ENCODE peak calls at places on chromosomes 12 and 14, in four cellular contexts. S is BE2C; U is Calu3; A is CD4-positive, alpha-beta T cell. J is an unnamed sample.
A peak's percentile ranks its signal among the peaks of the same experiment; 100 is the strongest.

GRCh38 chr12:46217686-46218508 is 50.9 kb downstream of the SLC38A1 start:
- DNase-seq in U (no peak), S (no peak), A (no peak), J (no peak)

GRCh38 chr12:115101518-115101917 is 417.5 kb upstream of the TBX3 start:
- DNase-seq in A (no peak), S (no peak), U (no peak), J (no peak)

GRCh38 chr12:307406-307805 is 44.8 kb upstream of the SLC6A13 start:
- DNase-seq in U (no peak), A (no peak), S (no peak), J (no peak)

GRCh38 chr12:104576980-104577925 is 120.5 kb downstream of the CHST11 start:
- DNase-seq in U (no peak), S (no peak), A (no peak), J (no peak)

GRCh38 chr14:24051789-24052655 is at the start of gene CARMIL3:
- DNase-seq in A (peak; percentile 31), S (peak; percentile 83), U (peak; percentile 61), J (peak; percentile 55)

GRCh38 chr14:64400829-64401459 is 12.8 kb downstream of the MTHFD1 start:
- DNase-seq in S (no peak), A (no peak), U (no peak), J (no peak)

GRCh38 chr12:93960521-93960920 is 187.9 kb upstream of the PLXNC1 start:
- DNase-seq in U (no peak), S (no peak), A (no peak), J (no peak)

GRCh38 chr12:42756841-42757661 is 167.5 kb upstream of the PRICKLE1 start:
- DNase-seq in A (no peak), U (peak; percentile 77), S (no peak), J (no peak)

GRCh38 chr14:89025581-89026236 is 201.3 kb downstream of the TTC8 start:
- DNase-seq in S (no peak), U (no peak), A (no peak), J (no peak)

GRCh38 chr12:104305349-104305748 is 1.8 kb downstream of the EID3 start:
- DNase-seq in S (no peak), A (no peak), U (no peak), J (no peak)

GRCh38 chr12:104702565-104703139 is 245.9 kb downstream of the CHST11 start:
- DNase-seq in S (no peak), A (no peak), U (no peak), J (no peak)

GRCh38 chr12:32483499-32483898 is 84.1 kb downstream of the FGD4 start:
- DNase-seq in U (no peak), S (no peak), A (no peak), J (no peak)

GRCh38 chr14:61812347-61813100 is 50.3 kb downstream of the SNAPC1 start:
- DNase-seq in S (peak; percentile 37), U (peak; percentile 22), A (no peak), J (peak; percentile 31)

GRCh38 chr12:117334098-117334497 is 27.3 kb downstream of the NOS1 start:
- DNase-seq in U (no peak), A (no peak), S (no peak), J (no peak)

GRCh38 chr12:101891462-101891971 is 14.1 kb downstream of the DRAM1 start:
- DNase-seq in U (peak; percentile 24), A (no peak), S (no peak), J (no peak)

GRCh38 chr12:29732211-29732992 is 51.3 kb downstream of the TMTC1 start:
- DNase-seq in S (peak; percentile 61), U (no peak), A (no peak), J (no peak)

GRCh38 chr14:93936245-93936644 is 9.1 kb downstream of the FAM181A start:
- DNase-seq in U (peak; percentile 43), A (no peak), S (peak; percentile 43), J (peak; percentile 31)

GRCh38 chr12:56188786-56189335 is 422 bp downstream of the SMARCC2 start:
- DNase-seq in A (no peak), S (peak; percentile 51), U (no peak), J (no peak)

GRCh38 chr12:131908716-131909595 is 14.5 kb downstream of the ULK1 start:
- DNase-seq in U (no peak), A (no peak), S (peak; percentile 8), J (no peak)

GRCh38 chr14:69633238-69633637 is 21.8 kb downstream of the SUSD6 start:
- DNase-seq in S (no peak), U (no peak), A (no peak), J (no peak)

GRCh38 chr12:81542621-81543020 is 216.5 kb downstream of the PPFIA2 start:
- DNase-seq in S (no peak), A (no peak), U (no peak), J (no peak)

GRCh38 chr14:64465856-64466554 is 706 bp downstream of the AKAP5 start:
- DNase-seq in U (peak; percentile 9), A (no peak), S (peak; percentile 49), J (peak; percentile 22)

DNA sequence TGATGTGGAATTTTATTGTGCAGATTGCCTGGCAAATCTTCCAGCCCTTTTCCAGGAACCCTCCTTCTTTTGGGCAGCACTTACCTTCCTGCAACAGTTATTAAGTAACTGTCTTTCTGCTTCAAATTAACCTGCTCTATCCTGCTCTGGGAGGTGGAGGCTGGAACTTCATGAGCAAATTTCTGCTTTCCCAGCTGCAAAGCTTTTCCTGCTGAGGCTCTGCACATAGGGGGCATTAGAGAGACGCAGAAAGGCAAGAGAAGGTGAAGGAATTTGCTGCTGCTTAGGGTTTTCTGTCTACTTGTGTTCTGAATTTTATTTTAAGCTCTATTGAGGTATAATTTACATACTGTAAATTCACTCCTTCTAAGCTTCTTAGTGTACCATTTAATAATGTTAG is 259.2 kb downstream of the PCNX1 start:
- DNase-seq in A (no peak), U (no peak), S (peak; percentile 58), J (no peak)
- TF ChIP-seq CTCF in A (no peak), U (no peak), S (peak; percentile 92), J (peak; percentile 50)

DNA sequence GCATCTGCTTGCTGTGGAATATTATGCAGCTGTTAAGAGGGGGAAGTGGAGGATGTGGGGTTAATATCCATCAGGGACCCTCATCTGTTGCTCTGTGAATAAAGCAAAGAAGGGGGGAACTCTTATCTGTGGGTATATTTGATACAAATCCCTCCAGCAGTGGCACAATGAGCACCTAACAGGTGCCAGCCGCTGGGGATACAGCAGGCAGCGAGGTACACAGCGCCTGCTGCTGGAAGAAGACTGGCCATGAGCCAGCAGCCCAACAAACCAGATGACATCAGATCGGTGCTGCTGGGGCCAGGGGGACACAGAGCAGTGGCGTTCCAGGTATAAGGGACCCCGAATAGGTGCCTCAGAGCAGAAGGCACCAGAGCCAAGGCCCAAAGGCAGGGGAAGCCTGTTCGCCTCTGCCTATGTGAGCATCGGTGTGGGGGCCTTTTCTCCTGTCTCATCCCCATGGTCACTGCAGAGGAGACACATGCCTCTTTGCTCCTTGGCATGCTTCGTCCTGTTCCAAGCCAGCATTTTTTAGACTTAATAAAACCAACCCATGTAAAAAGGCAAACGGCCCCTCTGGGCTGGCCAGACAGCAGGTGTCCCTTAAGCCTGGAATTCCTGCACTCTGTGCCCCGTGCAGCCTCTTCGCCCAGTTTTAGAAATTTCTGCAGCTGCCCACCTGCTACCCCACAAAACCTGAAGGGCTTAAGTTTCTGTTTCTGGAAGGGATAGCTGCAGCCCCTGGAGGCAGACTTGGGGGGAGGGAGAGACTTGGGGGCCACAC is 1.6 kb upstream of the CKB start:
- DNase-seq in S (no peak), A (no peak), U (no peak), J (no peak)
- TF ChIP-seq CTCF in S (no peak), A (no peak), U (no peak), J (no peak)

GRCh38 chr12:70719672-70720420 is 82.6 kb upstream of the PTPRB start:
- DNase-seq in S (peak; percentile 67), A (no peak), U (peak; percentile 41), J (peak; percentile 65)
- TF ChIP-seq CTCF in S (peak; percentile 98), A (peak; percentile 70), U (peak; percentile 88), J (peak; percentile 97)

DNA sequence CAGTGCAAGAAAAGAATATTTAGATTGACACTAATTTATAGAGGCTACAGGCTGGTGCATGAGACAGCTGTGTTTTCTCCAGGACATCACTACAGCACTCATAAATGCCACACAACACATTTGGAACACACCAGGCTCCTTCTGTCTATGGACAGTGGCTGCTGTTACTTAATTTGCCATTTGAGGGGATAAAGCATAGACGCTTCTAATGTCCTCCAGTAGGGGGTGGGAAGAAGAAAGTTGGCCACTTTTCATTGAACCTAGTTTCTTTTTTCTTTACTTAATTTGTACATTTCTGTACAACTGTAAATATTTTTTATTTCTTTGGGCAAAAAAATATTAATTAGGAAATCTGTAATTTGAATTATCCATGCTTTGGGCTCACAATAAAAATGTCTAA is 12.4 kb upstream of the RTN1 start:
- DNase-seq in S (no peak), A (no peak), U (no peak), J (no peak)
- TF ChIP-seq CTCF in S (peak; percentile 47), A (no peak), U (peak; percentile 43), J (peak; percentile 65)

DNA sequence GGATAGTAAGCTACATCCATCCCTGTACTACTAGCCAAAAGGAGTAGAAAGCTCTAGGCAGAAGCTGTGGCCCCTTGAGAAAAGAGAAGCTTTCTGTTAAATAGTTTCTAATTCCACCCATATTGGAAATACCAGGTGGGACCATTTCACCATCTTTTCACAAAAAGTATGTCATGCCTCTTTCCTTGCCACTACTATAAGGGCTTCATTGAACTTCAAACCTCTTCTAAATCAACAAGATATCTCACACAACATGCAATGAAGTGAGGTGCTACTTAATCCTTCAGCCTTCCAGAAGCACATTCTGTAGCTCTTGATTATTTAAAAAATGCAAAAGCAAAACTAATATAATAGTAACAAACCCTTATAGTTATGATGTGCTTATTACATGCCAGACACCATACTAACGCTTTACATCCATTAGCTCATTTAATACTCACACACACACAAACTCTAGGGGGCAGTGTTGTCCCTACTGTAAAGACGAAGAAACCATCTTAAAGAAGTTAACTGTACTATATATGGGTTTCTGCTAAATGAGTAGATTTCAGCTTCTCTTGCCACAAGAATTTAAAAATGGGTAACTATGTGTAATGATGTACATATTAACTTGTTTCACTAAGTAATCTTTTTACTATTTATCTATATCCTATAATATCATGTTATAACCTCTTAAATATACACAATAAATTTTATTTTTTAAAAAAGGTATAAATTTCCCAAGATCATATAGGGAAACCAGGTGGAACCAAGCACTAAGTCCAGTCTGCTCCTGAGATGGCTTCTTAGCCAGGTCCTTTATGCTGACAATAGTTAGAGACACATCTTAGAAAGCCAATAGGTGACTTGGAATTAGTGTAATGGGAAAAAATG is 124.4 kb downstream of the RPS29 start:
- DNase-seq in S (peak; percentile 71), A (peak; percentile 6), U (peak; percentile 66), J (peak; percentile 37)
- TF ChIP-seq CTCF in S (peak; percentile 78), A (peak; percentile 73), U (peak; percentile 40), J (peak; percentile 82)

GRCh38 chr14:100246809-100247428 is 8.0 kb downstream of the YY1 start:
- DNase-seq in U (peak; percentile 52), A (no peak), S (peak; percentile 27), J (no peak)
- TF ChIP-seq CTCF in U (no peak), A (peak; percentile 67), S (peak; percentile 88), J (peak; percentile 68)

GRCh38 chr12:129773170-129773493 is 130.7 kb downstream of the TMEM132D start:
- DNase-seq in S (no peak), U (no peak), A (no peak), J (no peak)
- TF ChIP-seq CTCF in S (no peak), U (no peak), A (no peak), J (no peak)

GRCh38 chr12:6204533-6205143 is 4.4 kb downstream of the CD9 start:
- DNase-seq in S (no peak), U (no peak), A (no peak), J (no peak)
- TF ChIP-seq CTCF in S (peak; percentile 33), U (no peak), A (no peak), J (no peak)